ENCODE peak calls at places on chromosomes 13 and 19, in eight cellular contexts. T is CD14-positive monocyte, Q is PC-3, O is HFFc6, F is colonic mucosa, A is WTC11, V is psoas muscle, K is progenitor cell of endocrine pancreas. N is an unnamed sample.

GRCh38 chr13:97810152-97810551 is 143.3 kb upstream of the IPO5 start:
- DNase-seq in T (no peak), Q (peak), O (peak), F (no peak), A (no peak), V (no peak), K (no peak), N (no peak)

GRCh38 chr13:44710576-44710975 is 134.4 kb upstream of the TSC22D1 start:
- DNase-seq in T (no peak), Q (peak), O (peak), F (no peak), A (no peak), V (no peak), K (no peak), N (no peak)

GRCh38 chr13:105611424-105611823 is 924.0 kb downstream of the EFNB2 start:
- DNase-seq in T (no peak), Q (no peak), O (no peak), F (no peak), A (no peak), V (no peak), K (no peak), N (no peak)

GRCh38 chr19:10749435-10750384 is 31.8 kb downstream of the DNM2 start:
- DNase-seq in T (no peak), Q (no peak), O (no peak), F (peak), A (no peak), V (no peak), K (no peak), N (no peak)

GRCh38 chr13:80047406-80047805 is 293.5 kb downstream of the SPRY2 start:
- DNase-seq in T (no peak), Q (peak), O (peak), F (no peak), A (no peak), V (no peak), K (no peak), N (no peak)

GRCh38 chr19:51018745-51019543 is 565 bp downstream of the KLK10 start:
- DNase-seq in T (peak), Q (no peak), O (no peak), F (no peak), A (peak), V (no peak), K (no peak), N (no peak)

GRCh38 chr13:108212901-108213300 is 2.4 kb downstream of the LIG4 start:
- DNase-seq in T (no peak), Q (no peak), O (no peak), F (no peak), A (no peak), V (no peak), K (no peak), N (no peak)

GRCh38 chr13:80276371-80277289 is 64.3 kb downstream of the SPRY2 start:
- DNase-seq in T (peak), Q (peak), O (peak), F (no peak), A (peak), V (no peak), K (no peak), N (no peak)

GRCh38 chr19:38975214-38975860 is at the start of gene FBXO17:
- DNase-seq in T (no peak), Q (no peak), O (peak), F (peak), A (peak), V (peak), K (peak), N (no peak)

GRCh38 chr13:34647379-34647778 is 294.7 kb upstream of the NBEA start:
- DNase-seq in T (no peak), Q (peak), O (no peak), F (no peak), A (no peak), V (no peak), K (no peak), N (no peak)

GRCh38 chr19:34041922-34042521 is 130.3 kb upstream of the LSM14A start:
- DNase-seq in T (peak), Q (peak), O (peak), F (peak), A (peak), V (peak), K (peak), N (peak)

GRCh38 chr19:29789007-29789406 is 22.8 kb upstream of the CCNE1 start:
- DNase-seq in T (no peak), Q (no peak), O (no peak), F (no peak), A (no peak), V (no peak), K (no peak), N (no peak)

GRCh38 chr19:29717051-29717450 is 2.0 kb upstream of the C19orf12 start:
- DNase-seq in T (no peak), Q (no peak), O (no peak), F (no peak), A (no peak), V (no peak), K (no peak), N (no peak)

GRCh38 chr13:81381560-81381959 is 1040.6 kb upstream of the SPRY2 start:
- DNase-seq in T (no peak), Q (no peak), O (no peak), F (no peak), A (no peak), V (no peak), K (no peak), N (no peak)

GRCh38 chr13:30978981-30979956 is 46.8 kb downstream of the TEX26 start:
- DNase-seq in T (no peak), Q (peak), O (no peak), F (peak), A (peak), V (no peak), K (no peak), N (no peak)

GRCh38 chr13:44795176-44795575 is 194.1 kb downstream of the NUFIP1 start:
- DNase-seq in T (no peak), Q (no peak), O (no peak), F (no peak), A (no peak), V (no peak), K (no peak), N (no peak)

GRCh38 chr13:51645154-51645650 is 60.9 kb downstream of the WDFY2 start:
- DNase-seq in T (peak), Q (no peak), O (peak), F (no peak), A (no peak), V (no peak), K (no peak), N (no peak)

DNA sequence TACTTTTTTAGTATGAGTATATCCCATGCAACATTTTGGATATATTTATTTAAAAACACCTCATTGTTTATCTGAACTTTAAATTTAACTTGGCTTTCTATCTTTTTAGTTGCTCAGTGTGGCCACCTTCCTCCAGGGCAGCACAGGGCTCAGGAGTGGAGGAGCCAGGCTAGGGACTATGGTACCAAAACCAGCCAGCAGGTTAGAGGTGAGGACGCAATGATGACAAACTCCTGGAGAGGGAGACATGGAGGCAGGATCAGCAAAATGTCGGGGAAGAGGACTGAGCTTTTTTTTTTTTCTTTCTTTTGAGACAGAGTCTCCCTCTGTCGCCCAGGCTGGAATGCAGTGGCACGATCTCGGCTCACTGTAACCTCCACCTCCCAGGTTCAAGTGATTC is 29.6 kb upstream of the CALM3 start:
- DNase-seq in T (no peak), Q (peak), O (peak), F (no peak), A (peak), V (no peak), K (no peak), N (no peak)
- TF ChIP-seq CTCF in T (no peak), Q (peak), O (peak), F (no peak), A (no peak), V (no peak), K (peak), N (no peak)

DNA sequence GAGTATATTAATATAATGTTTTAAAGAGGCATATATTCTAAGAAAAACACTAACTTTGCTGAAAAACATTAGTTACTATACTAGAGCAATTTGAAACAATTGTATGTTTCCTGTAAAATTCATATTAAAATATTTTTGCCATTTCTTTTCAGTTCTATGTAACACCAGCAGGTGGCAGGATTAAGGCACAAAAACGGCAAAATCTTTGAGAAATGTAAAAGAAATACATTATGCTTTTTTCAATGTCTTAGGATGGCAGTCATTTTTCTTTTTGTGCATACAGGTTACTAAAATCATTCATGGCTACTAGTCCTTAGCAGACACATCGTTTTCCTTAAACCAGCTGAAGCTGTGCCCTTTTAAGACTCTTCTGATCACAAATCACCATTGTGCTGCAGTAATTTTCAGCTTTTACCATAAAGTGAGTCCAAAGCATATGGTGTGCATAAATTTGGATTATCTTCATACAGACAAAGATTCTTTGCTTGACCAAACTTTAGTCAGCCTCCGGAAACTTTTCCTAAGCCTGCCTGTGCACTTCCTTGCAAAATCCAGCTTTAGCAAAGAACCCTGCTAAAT is 800.7 kb upstream of the SLITRK5 start:
- DNase-seq in T (no peak), Q (peak), O (no peak), F (no peak), A (no peak), V (no peak), K (no peak), N (no peak)
- TF ChIP-seq CTCF in T (peak), Q (peak), O (peak), F (peak), A (peak), V (no peak), K (peak), N (no peak)

GRCh38 chr13:86087241-86087640 is 288.0 kb upstream of the SLITRK6 start:
- DNase-seq in T (no peak), Q (peak), O (no peak), F (no peak), A (no peak), V (no peak), K (no peak), N (no peak)

GRCh38 chr13:86082116-86082515 is 282.9 kb upstream of the SLITRK6 start:
- DNase-seq in T (no peak), Q (peak), O (no peak), F (no peak), A (no peak), V (no peak), K (no peak), N (no peak)

GRCh38 chr13:86080340-86080995 is 281.2 kb upstream of the SLITRK6 start:
- DNase-seq in T (no peak), Q (peak), O (no peak), F (no peak), A (no peak), V (no peak), K (no peak), N (no peak)

DNA sequence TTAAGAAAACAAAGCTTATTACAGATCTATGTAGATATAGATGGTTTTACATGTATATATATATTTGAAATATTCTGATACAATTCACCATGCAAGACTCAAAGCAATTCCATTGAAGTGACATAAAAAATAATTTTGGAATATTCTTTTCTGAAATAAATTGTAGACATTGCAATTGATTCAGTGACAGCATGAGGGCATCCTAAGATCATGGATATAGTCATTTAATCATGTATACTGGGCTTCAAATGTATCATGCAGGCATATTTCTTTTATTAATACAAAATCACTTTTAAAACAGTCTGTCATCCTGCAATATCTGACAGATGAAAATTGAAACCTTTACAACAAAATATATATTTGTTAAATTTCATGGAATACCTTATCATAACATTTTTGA is 286.7 kb upstream of the SLITRK6 start:
- DNase-seq in T (no peak), Q (peak), O (no peak), F (no peak), A (no peak), V (no peak), K (no peak), N (no peak)
- TF ChIP-seq CTCF in T (no peak), Q (peak), O (no peak), F (no peak), A (no peak), V (no peak), K (no peak), N (no peak)

GRCh38 chr13:40330950-40331349 is 335.5 kb downstream of the FOXO1 start:
- DNase-seq in T (no peak), Q (peak), O (no peak), F (peak), A (no peak), V (no peak), K (no peak), N (no peak)
- TF ChIP-seq CTCF in T (no peak), Q (no peak), O (no peak), F (no peak), A (no peak), V (no peak), K (no peak), N (no peak)

GRCh38 chr13:23572836-23573235 is 2.6 kb downstream of the TNFRSF19 start:
- DNase-seq in T (no peak), Q (no peak), O (no peak), F (no peak), A (no peak), V (no peak), K (no peak), N (no peak)

GRCh38 chr13:23570099-23570926 is at the start of gene TNFRSF19:
- DNase-seq in T (no peak), Q (peak), O (peak), F (no peak), A (no peak), V (peak), K (no peak), N (no peak)

GRCh38 chr13:23563085-23563484 is 7.1 kb upstream of the TNFRSF19 start:
- DNase-seq in T (no peak), Q (no peak), O (no peak), F (no peak), A (no peak), V (no peak), K (no peak), N (no peak)

GRCh38 chr13:23570931-23571330 is 719 bp downstream of the TNFRSF19 start:
- DNase-seq in T (no peak), Q (peak), O (no peak), F (no peak), A (no peak), V (no peak), K (no peak), N (no peak)

DNA sequence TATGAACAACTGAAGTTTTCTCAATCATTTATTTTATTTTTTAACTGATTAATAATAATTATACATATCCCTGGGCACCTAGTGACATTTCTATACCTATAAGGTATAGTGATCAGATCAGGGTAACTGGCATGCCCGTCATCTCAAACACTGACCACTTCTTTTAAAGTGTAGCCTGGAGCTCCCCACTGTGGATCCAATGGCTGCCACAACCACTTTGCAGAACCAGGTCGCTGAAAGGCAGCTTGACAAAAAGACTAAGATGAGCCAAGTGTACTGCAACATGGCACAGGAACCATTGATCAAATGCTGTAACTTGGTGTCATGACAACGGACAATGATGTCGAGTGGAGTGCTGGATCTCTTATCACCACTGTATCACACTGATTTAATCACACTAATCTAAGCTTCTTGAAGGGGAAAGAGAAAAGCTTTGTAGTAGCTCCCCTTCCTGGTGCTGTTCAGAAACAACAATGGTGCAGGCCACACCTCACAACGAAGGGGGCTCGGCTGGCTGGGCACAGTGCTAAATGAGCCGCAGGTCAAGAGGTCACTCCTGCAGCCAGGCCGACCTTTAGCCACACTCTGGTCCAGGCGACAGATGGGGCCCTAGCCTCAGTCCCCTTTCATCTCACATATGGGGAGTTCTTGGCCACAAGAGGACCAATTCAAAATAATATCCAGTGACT is 2.3 kb upstream of the TNFRSF19 start:
- DNase-seq in T (no peak), Q (peak), O (no peak), F (no peak), A (no peak), V (no peak), K (no peak), N (no peak)
- TF ChIP-seq CTCF in T (no peak), Q (peak), O (no peak), F (no peak), A (no peak), V (peak), K (no peak), N (no peak)

DNA sequence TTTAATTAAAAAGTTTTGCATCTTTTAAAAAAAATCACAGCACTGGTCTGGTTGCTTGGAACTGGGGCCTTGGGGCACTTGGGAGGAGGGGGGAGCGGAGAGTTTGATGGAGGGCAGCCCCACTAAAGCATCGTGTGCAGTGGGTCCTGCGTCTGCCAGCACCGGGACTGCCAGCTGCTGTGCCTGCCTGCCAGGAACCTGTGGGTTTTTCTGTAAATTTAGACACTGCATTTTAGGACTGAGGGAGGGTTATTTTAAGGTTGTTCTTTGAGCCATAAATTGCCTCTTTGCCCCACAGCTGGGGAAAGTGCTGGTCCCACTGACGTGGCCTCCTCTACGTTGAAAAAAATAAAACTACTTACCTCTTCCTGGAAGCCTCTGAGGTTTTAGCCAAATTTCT is 2.9 kb downstream of the KLF2 start:
- DNase-seq in T (no peak), Q (no peak), O (no peak), F (no peak), A (no peak), V (no peak), K (no peak), N (no peak)
- TF ChIP-seq CTCF in T (no peak), Q (no peak), O (no peak), F (no peak), A (no peak), V (no peak), K (no peak), N (no peak)

GRCh38 chr19:5079410-5079774 is 110.5 kb downstream of the KDM4B start:
- DNase-seq in T (no peak), Q (no peak), O (no peak), F (no peak), A (no peak), V (no peak), K (no peak), N (no peak)
- TF ChIP-seq CTCF in T (no peak), Q (no peak), O (no peak), F (no peak), A (no peak), V (no peak), K (no peak), N (no peak)

GRCh38 chr13:107208889-107209288 is 641.0 kb upstream of the ARGLU1 start:
- DNase-seq in T (no peak), Q (no peak), O (no peak), F (no peak), A (no peak), V (no peak), K (no peak), N (no peak)

GRCh38 chr13:107202371-107203023 is 634.6 kb upstream of the ARGLU1 start:
- DNase-seq in T (no peak), Q (peak), O (no peak), F (no peak), A (no peak), V (no peak), K (no peak), N (no peak)

GRCh38 chr13:107203146-107203847 is 635.4 kb upstream of the ARGLU1 start:
- DNase-seq in T (no peak), Q (peak), O (peak), F (no peak), A (peak), V (no peak), K (no peak), N (no peak)

GRCh38 chr13:107209811-107210210 is 641.9 kb upstream of the ARGLU1 start:
- DNase-seq in T (no peak), Q (peak), O (no peak), F (no peak), A (no peak), V (no peak), K (no peak), N (no peak)

GRCh38 chr13:107205318-107206112 is 637.6 kb upstream of the ARGLU1 start:
- DNase-seq in T (no peak), Q (peak), O (peak), F (peak), A (peak), V (peak), K (peak), N (peak)
- TF ChIP-seq CTCF in T (peak), Q (peak), O (peak), F (peak), A (peak), V (peak), K (peak), N (peak)